ENCODE peak calls at places on chromosomes 16 and 17, in nine cellular contexts. B is DMS153; I is AG08395; E is NCI-H1436; T is aorta; U is RCC 7860; H is iPS DF 19.7; M is stimulated activated naive CD8-positive, alpha-beta T cell treated with anti-CD3 and anti-CD28 coated beads, Interleukin-15, Interleukin-2, amounts not matched to agents 100 U/mL and 50 U/mL, for 24 hours; X is right cardiac atrium. D is an unnamed sample.
A peak's percentile ranks its signal among the peaks of the same experiment; 100 is the strongest.

GRCh38 chr17:77089118-77089477 is 51.7 kb upstream of the SEC14L1 start:
- DNase-seq in T (no peak), E (no peak), X (no peak), B (no peak), M (no peak), H (no peak), I (no peak), U (peak; percentile 31), D (no peak)

GRCh38 chr16:67404740-67405226 is 11.5 kb upstream of the TPPP3 start:
- DNase-seq in B (peak; percentile 58), H (no peak), U (no peak), I (no peak), E (no peak), X (no peak), T (peak; percentile 7), M (no peak), D (no peak)

GRCh38 chr17:15502315-15503112 is 35.1 kb upstream of the CDRT4 start:
- DNase-seq in E (peak; percentile 33), M (peak; percentile 84), B (peak; percentile 23), X (peak; percentile 97), H (no peak), I (peak; percentile 93), T (peak; percentile 97), U (peak; percentile 36), D (peak; percentile 78)

GRCh38 chr16:81647527-81647926 is 131.6 kb upstream of the PLCG2 start:
- DNase-seq in H (no peak), I (peak; percentile 82), E (no peak), U (peak; percentile 84), X (no peak), M (no peak), B (no peak), T (no peak), D (peak; percentile 59)

GRCh38 chr16:65125871-65126270 is 4.0 kb upstream of the CDH11 start:
- DNase-seq in B (no peak), I (no peak), E (no peak), M (no peak), H (no peak), X (no peak), T (no peak), U (no peak), D (no peak)

GRCh38 chr17:12348476-12348875 is 317.2 kb upstream of the MYOCD start:
- DNase-seq in T (no peak), X (no peak), B (no peak), M (no peak), U (no peak), H (no peak), E (no peak), I (no peak), D (peak; percentile 1)

GRCh38 chr17:41941158-41941557 is 10.7 kb downstream of the ODAD4 start:
- DNase-seq in E (no peak), U (no peak), M (no peak), I (no peak), B (no peak), H (no peak), X (no peak), T (no peak), D (no peak)

GRCh38 chr16:16096858-16097213 is 126.5 kb downstream of the ABCC6 start:
- DNase-seq in U (no peak), B (no peak), X (no peak), M (no peak), T (no peak), H (no peak), E (no peak), I (no peak), D (no peak)

GRCh38 chr17:69404398-69404797 is 10.1 kb upstream of the MAP2K6 start:
- DNase-seq in T (no peak), U (no peak), H (no peak), M (no peak), B (no peak), E (no peak), I (peak; percentile 13), X (no peak), D (no peak)

GRCh38 chr16:35197656-35198055 is 1738.2 kb downstream of the TP53TG3F start:
- DNase-seq in E (no peak), H (no peak), X (no peak), T (no peak), B (no peak), M (no peak), I (no peak), U (no peak), D (no peak)

GRCh38 chr16:27402964-27403600 is 1.1 kb downstream of the IL21R start:
- DNase-seq in T (no peak), B (no peak), M (peak; percentile 59), X (no peak), I (no peak), E (no peak), H (no peak), U (no peak), D (no peak)

GRCh38 chr17:45341389-45342158 is 24.8 kb upstream of the MAP3K14 start:
- DNase-seq in T (peak; percentile 86), U (peak; percentile 98), H (peak; percentile 70), X (peak; percentile 93), I (peak; percentile 88), B (peak; percentile 88), M (no peak), E (no peak), D (peak; percentile 86)

GRCh38 chr17:6507535-6507934 is 48.8 kb downstream of the PITPNM3 start:
- DNase-seq in M (no peak), I (peak; percentile 98), B (no peak), T (peak; percentile 42), X (no peak), H (no peak), E (no peak), U (peak; percentile 90), D (no peak)

GRCh38 chr17:2703181-2703580 is 8.4 kb downstream of the CLUH start:
- DNase-seq in X (no peak), U (no peak), M (no peak), E (no peak), B (no peak), T (peak; percentile 67), I (no peak), H (no peak), D (no peak)

GRCh38 chr17:16453493-16453851 is 38.1 kb downstream of the TRPV2 start:
- DNase-seq in E (no peak), M (no peak), I (no peak), T (no peak), X (no peak), B (no peak), U (no peak), H (no peak), D (no peak)

GRCh38 chr17:45394913-45395568 is 37.6 kb downstream of the ARHGAP27 start:
- DNase-seq in X (peak; percentile 87), M (peak; percentile 60), T (no peak), I (peak; percentile 90), E (peak; percentile 66), H (peak; percentile 78), U (peak; percentile 9), B (no peak), D (peak; percentile 95)

GRCh38 chr17:7676533-7676932 is 10.8 kb downstream of the TP53 start:
- DNase-seq in T (no peak), B (no peak), M (no peak), X (no peak), E (no peak), U (no peak), I (no peak), H (no peak), D (no peak)

GRCh38 chr16:85136213-85136704 is 24.0 kb upstream of the CIBAR2 start:
- DNase-seq in X (peak; percentile 74), B (no peak), E (no peak), I (no peak), T (no peak), M (no peak), H (no peak), U (no peak), D (no peak)

GRCh38 chr17:75507712-75508111 is 7.6 kb downstream of the CASKIN2 start:
- DNase-seq in B (no peak), T (no peak), U (no peak), X (no peak), M (no peak), H (no peak), E (no peak), I (no peak), D (no peak)

GRCh38 chr16:88840589-88841215 is 16.0 kb downstream of the GALNS start:
- DNase-seq in U (no peak), H (no peak), I (no peak), E (no peak), B (no peak), T (no peak), M (no peak), X (no peak), D (no peak)

GRCh38 chr17:50637829-50638571 is 3.3 kb downstream of the ABCC3 start:
- DNase-seq in I (no peak), T (peak; percentile 31), H (no peak), E (no peak), M (no peak), X (no peak), U (no peak), B (no peak), D (no peak)

GRCh38 chr17:64319531-64319930 is 56.5 kb upstream of the TEX2 start:
- DNase-seq in H (no peak), U (no peak), X (no peak), M (no peak), E (no peak), I (no peak), T (no peak), B (no peak), D (no peak)

GRCh38 chr16:50692999-50693781 is at the start of gene NOD2:
- DNase-seq in I (peak; percentile 55), X (peak; percentile 76), M (peak; percentile 42), B (no peak), T (peak; percentile 86), U (no peak), H (no peak), E (no peak), D (peak; percentile 41)

GRCh38 chr17:77571562-77571981 is 386.9 kb upstream of the TNRC6C start:
- DNase-seq in T (peak; percentile 77), B (no peak), U (no peak), M (peak; percentile 18), I (peak; percentile 22), H (no peak), E (no peak), X (no peak), D (peak; percentile 34)

GRCh38 chr16:28839899-28840298 is 6.2 kb downstream of the TUFM start:
- DNase-seq in X (no peak), I (no peak), T (no peak), U (no peak), B (no peak), H (no peak), M (no peak), E (no peak), D (no peak)

GRCh38 chr16:2015117-2015946 is 4.3 kb upstream of the NPW start:
- DNase-seq in T (no peak), M (no peak), X (no peak), E (no peak), B (no peak), U (no peak), I (no peak), H (no peak), D (no peak)

GRCh38 chr17:13599808-13600398 is 1.8 kb downstream of the HS3ST3A1 start:
- DNase-seq in M (no peak), X (no peak), U (no peak), T (no peak), E (no peak), H (no peak), B (no peak), I (no peak), D (no peak)

D was measured in K562.